ENCODE peak calls at places on chromosome 9, in four cellular contexts. C is brain microvascular endothelial cell; J is EL; R is activated CD8-positive, alpha-beta memory T cell treated with anti-CD3 and anti-CD28 coated beads for 24 hours. S is an unnamed sample.

GRCh38 chr9:95313010-95313498 is 4.5 kb downstream of the FANCC start:
- DNase-seq in R (no peak), J (peak; percentile 76), C (peak; percentile 25), S (peak; percentile 60)

GRCh38 chr9:93091453-93092081 is 4.5 kb upstream of the CARD19 start:
- DNase-seq in R (peak; percentile 77), C (peak; percentile 93), J (peak; percentile 92), S (peak; percentile 53)

GRCh38 chr9:100101608-100102007 is 2.6 kb downstream of the INVS start:
- DNase-seq in J (no peak), R (no peak), C (no peak), S (no peak)

GRCh38 chr9:34500623-34501267 is 22.0 kb downstream of the ENHO start:
- DNase-seq in C (peak; percentile 28), R (peak; percentile 93), J (peak; percentile 44), S (peak; percentile 65)

GRCh38 chr9:5144217-5144616 is 41.2 kb downstream of the INSL6 start:
- DNase-seq in J (no peak), C (no peak), R (no peak), S (no peak)

GRCh38 chr9:101477736-101478135 is 42.2 kb upstream of the ALDOB start:
- DNase-seq in C (no peak), J (peak; percentile 54), R (no peak), S (no peak)

GRCh38 chr9:23825143-23825531 is 903 bp downstream of the ELAVL2 start:
- DNase-seq in R (no peak), J (no peak), C (no peak), S (no peak)

GRCh38 chr9:114641974-114642373 is 15.6 kb downstream of the TEX53 start:
- DNase-seq in C (no peak), R (no peak), J (no peak), S (no peak)

GRCh38 chr9:129102791-129103594 is 7.6 kb downstream of the CRAT start:
- DNase-seq in J (peak; percentile 54), C (peak; percentile 44), R (no peak), S (peak; percentile 75)

GRCh38 chr9:134379774-134380431 is 53.6 kb downstream of the RXRA start:
- DNase-seq in J (peak; percentile 65), R (no peak), C (peak; percentile 20), S (peak; percentile 88)

GRCh38 chr9:95316794-95317118 is 753 bp downstream of the FANCC start:
- DNase-seq in R (no peak), J (peak; percentile 89), C (peak; percentile 16), S (peak; percentile 63)

GRCh38 chr9:123408313-123409266 is 52.6 kb downstream of the CRB2 start:
- DNase-seq in J (no peak), R (no peak), C (no peak), S (no peak)

GRCh38 chr9:32413424-32413823 is 29.0 kb downstream of the ACO1 start:
- DNase-seq in C (no peak), R (no peak), J (no peak), S (no peak)

GRCh38 chr9:134656334-134657034 is 14.9 kb downstream of the COL5A1 start:
- DNase-seq in J (no peak), C (no peak), R (no peak), S (no peak)